ENCODE peak calls at places on chromosomes 7 and 10, in five cellular contexts. One of them, this sample, is unnamed.

GRCh38 chr10:120873741-120874140 is 22.6 kb downstream of the WDR11 start:
- DNase-seq in heart left ventricle: no peak
- DNase-seq in progenitor cell of endocrine pancreas: no peak
- DNase-seq in CD8-positive, alpha-beta T cell: no peak
- DNase-seq in central memory CD4-positive, alpha-beta T cell: no peak
- DNase-seq in this sample: no peak

GRCh38 chr10:74677951-74678350 is 148.4 kb upstream of the KAT6B start:
- DNase-seq in heart left ventricle: no peak
- DNase-seq in progenitor cell of endocrine pancreas: no peak
- DNase-seq in CD8-positive, alpha-beta T cell: no peak
- DNase-seq in central memory CD4-positive, alpha-beta T cell: no peak
- DNase-seq in this sample: no peak

GRCh38 chr7:136133491-136133990 is 156.4 kb upstream of the MTPN start:
- DNase-seq in heart left ventricle: no peak
- DNase-seq in progenitor cell of endocrine pancreas: no peak
- DNase-seq in CD8-positive, alpha-beta T cell: no peak
- DNase-seq in central memory CD4-positive, alpha-beta T cell: no peak
- DNase-seq in this sample: no peak

GRCh38 chr7:72272479-72272878 is 139.7 kb downstream of the CALN1 start:
- DNase-seq in heart left ventricle: no peak
- DNase-seq in progenitor cell of endocrine pancreas: no peak
- DNase-seq in CD8-positive, alpha-beta T cell: no peak
- DNase-seq in central memory CD4-positive, alpha-beta T cell: no peak
- DNase-seq in this sample: no peak

GRCh38 chr7:137880432-137880831 is 33.7 kb upstream of the DGKI start:
- DNase-seq in heart left ventricle: no peak
- DNase-seq in progenitor cell of endocrine pancreas: no peak
- DNase-seq in CD8-positive, alpha-beta T cell: no peak
- DNase-seq in central memory CD4-positive, alpha-beta T cell: no peak
- DNase-seq in this sample: no peak

GRCh38 chr10:104329754-104330153 is 8.5 kb downstream of the ITPRIP start:
- DNase-seq in heart left ventricle: no peak
- DNase-seq in progenitor cell of endocrine pancreas: no peak
- DNase-seq in CD8-positive, alpha-beta T cell: no peak
- DNase-seq in central memory CD4-positive, alpha-beta T cell: no peak
- DNase-seq in this sample: no peak

GRCh38 chr10:14588084-14588937 is 186.4 kb downstream of the FAM107B start:
- DNase-seq in heart left ventricle: no peak
- DNase-seq in progenitor cell of endocrine pancreas: no peak
- DNase-seq in CD8-positive, alpha-beta T cell: no peak
- DNase-seq in central memory CD4-positive, alpha-beta T cell: peak
- DNase-seq in this sample: peak

GRCh38 chr7:2166625-2167280 is 66.0 kb downstream of the MAD1L1 start:
- DNase-seq in heart left ventricle: no peak
- DNase-seq in progenitor cell of endocrine pancreas: no peak
- DNase-seq in CD8-positive, alpha-beta T cell: no peak
- DNase-seq in central memory CD4-positive, alpha-beta T cell: no peak
- DNase-seq in this sample: no peak

GRCh38 chr7:135930565-135931423 is 46.4 kb downstream of the MTPN start:
- DNase-seq in heart left ventricle: no peak
- DNase-seq in progenitor cell of endocrine pancreas: no peak
- DNase-seq in CD8-positive, alpha-beta T cell: no peak
- DNase-seq in central memory CD4-positive, alpha-beta T cell: no peak
- DNase-seq in this sample: no peak

GRCh38 chr7:47327306-47327697 is 254.6 kb downstream of the TNS3 start:
- DNase-seq in heart left ventricle: no peak
- DNase-seq in progenitor cell of endocrine pancreas: no peak
- DNase-seq in CD8-positive, alpha-beta T cell: no peak
- DNase-seq in central memory CD4-positive, alpha-beta T cell: no peak
- DNase-seq in this sample: no peak

GRCh38 chr7:101537205-101537604 is 91.9 kb downstream of the MYL10 start:
- DNase-seq in heart left ventricle: peak
- DNase-seq in progenitor cell of endocrine pancreas: no peak
- DNase-seq in CD8-positive, alpha-beta T cell: no peak
- DNase-seq in central memory CD4-positive, alpha-beta T cell: no peak
- DNase-seq in this sample: no peak

GRCh38 chr7:157753713-157754415 is 417.1 kb downstream of the DNAJB6 start:
- DNase-seq in heart left ventricle: no peak
- DNase-seq in progenitor cell of endocrine pancreas: no peak
- DNase-seq in CD8-positive, alpha-beta T cell: no peak
- DNase-seq in central memory CD4-positive, alpha-beta T cell: no peak
- DNase-seq in this sample: no peak

GRCh38 chr10:116216676-116217075 is 56.3 kb downstream of the GFRA1 start:
- DNase-seq in heart left ventricle: no peak
- DNase-seq in progenitor cell of endocrine pancreas: no peak
- DNase-seq in CD8-positive, alpha-beta T cell: no peak
- DNase-seq in central memory CD4-positive, alpha-beta T cell: no peak
- DNase-seq in this sample: no peak

GRCh38 chr10:34960983-34961382 is 129.2 kb downstream of the CUL2 start:
- DNase-seq in heart left ventricle: no peak
- DNase-seq in progenitor cell of endocrine pancreas: no peak
- DNase-seq in CD8-positive, alpha-beta T cell: no peak
- DNase-seq in central memory CD4-positive, alpha-beta T cell: no peak
- DNase-seq in this sample: no peak

GRCh38 chr10:133241501-133242205 is 4.0 kb downstream of the VENTX start:
- DNase-seq in heart left ventricle: no peak
- DNase-seq in progenitor cell of endocrine pancreas: no peak
- DNase-seq in CD8-positive, alpha-beta T cell: no peak
- DNase-seq in central memory CD4-positive, alpha-beta T cell: no peak
- DNase-seq in this sample: no peak

GRCh38 chr7:5397657-5398237 is 25.9 kb downstream of the TNRC18 start:
- DNase-seq in heart left ventricle: no peak
- DNase-seq in progenitor cell of endocrine pancreas: no peak
- DNase-seq in CD8-positive, alpha-beta T cell: no peak
- DNase-seq in central memory CD4-positive, alpha-beta T cell: peak
- DNase-seq in this sample: no peak

GRCh38 chr7:8190121-8190895 is 71.7 kb downstream of the ICA1 start:
- DNase-seq in heart left ventricle: no peak
- DNase-seq in progenitor cell of endocrine pancreas: no peak
- DNase-seq in CD8-positive, alpha-beta T cell: peak
- DNase-seq in central memory CD4-positive, alpha-beta T cell: peak
- DNase-seq in this sample: peak

GRCh38 chr10:12408472-12408871 is 59.1 kb downstream of the CAMK1D start:
- DNase-seq in heart left ventricle: no peak
- DNase-seq in progenitor cell of endocrine pancreas: no peak
- DNase-seq in CD8-positive, alpha-beta T cell: no peak
- DNase-seq in central memory CD4-positive, alpha-beta T cell: no peak
- DNase-seq in this sample: no peak

GRCh38 chr7:130240240-130240639 is 26.4 kb upstream of the CPA2 start:
- DNase-seq in heart left ventricle: no peak
- DNase-seq in progenitor cell of endocrine pancreas: no peak
- DNase-seq in CD8-positive, alpha-beta T cell: no peak
- DNase-seq in central memory CD4-positive, alpha-beta T cell: no peak
- DNase-seq in this sample: no peak

GRCh38 chr7:111138196-111138569 is 47.3 kb downstream of the LRRN3 start:
- DNase-seq in heart left ventricle: no peak
- DNase-seq in progenitor cell of endocrine pancreas: no peak
- DNase-seq in CD8-positive, alpha-beta T cell: peak
- DNase-seq in central memory CD4-positive, alpha-beta T cell: peak
- DNase-seq in this sample: no peak

GRCh38 chr10:132961-133898 is 2.0 kb upstream of the ZMYND11 start:
- DNase-seq in heart left ventricle: no peak
- DNase-seq in progenitor cell of endocrine pancreas: no peak
- DNase-seq in CD8-positive, alpha-beta T cell: no peak
- DNase-seq in central memory CD4-positive, alpha-beta T cell: no peak
- DNase-seq in this sample: no peak

GRCh38 chr10:94858022-94858421 is 80.4 kb upstream of the CYP2C9 start:
- DNase-seq in heart left ventricle: no peak
- DNase-seq in progenitor cell of endocrine pancreas: no peak
- DNase-seq in CD8-positive, alpha-beta T cell: no peak
- DNase-seq in central memory CD4-positive, alpha-beta T cell: no peak
- DNase-seq in this sample: no peak

GRCh38 chr10:14820010-14820774 is 17.6 kb downstream of the CDNF start:
- DNase-seq in heart left ventricle: no peak
- DNase-seq in progenitor cell of endocrine pancreas: no peak
- DNase-seq in CD8-positive, alpha-beta T cell: no peak
- DNase-seq in central memory CD4-positive, alpha-beta T cell: no peak
- DNase-seq in this sample: no peak

GRCh38 chr7:151122794-151123484 is 36.7 kb downstream of the AGAP3 start:
- DNase-seq in heart left ventricle: no peak
- DNase-seq in progenitor cell of endocrine pancreas: no peak
- DNase-seq in CD8-positive, alpha-beta T cell: no peak
- DNase-seq in central memory CD4-positive, alpha-beta T cell: no peak
- DNase-seq in this sample: no peak

GRCh38 chr10:126565871-126566270 is 104.6 kb downstream of the C10orf90 start:
- DNase-seq in heart left ventricle: no peak
- DNase-seq in progenitor cell of endocrine pancreas: no peak
- DNase-seq in CD8-positive, alpha-beta T cell: no peak
- DNase-seq in central memory CD4-positive, alpha-beta T cell: no peak
- DNase-seq in this sample: no peak

GRCh38 chr10:85927952-85928677 is 438.5 kb downstream of the GRID1 start:
- DNase-seq in heart left ventricle: no peak
- DNase-seq in progenitor cell of endocrine pancreas: no peak
- DNase-seq in CD8-positive, alpha-beta T cell: no peak
- DNase-seq in central memory CD4-positive, alpha-beta T cell: no peak
- DNase-seq in this sample: no peak